ENCODE peak calls at places on chromosomes 7 and 10, in ten cellular contexts. B, A, U, L, W, T, S, P, I and E are unnamed samples.

GRCh38 chr10:34121974-34122282 is 693.2 kb downstream of the PARD3 start:
- DNase-seq in S (no peak), W (no peak), B (peak), I (no peak), P (no peak), A (no peak), T (peak), U (no peak), L (no peak), E (no peak)

GRCh38 chr10:91559750-91560149 is 73.1 kb downstream of the PPP1R3C start:
- DNase-seq in W (no peak), U (no peak), T (no peak), L (no peak), P (no peak), I (no peak), S (no peak), B (no peak), A (no peak), E (no peak)

GRCh38 chr7:114133717-114134116 is 214.9 kb upstream of the PPP1R3A start:
- DNase-seq in S (no peak), L (no peak), W (no peak), T (no peak), B (no peak), I (no peak), A (no peak), U (no peak), P (no peak), E (no peak)

GRCh38 chr7:79806161-79806734 is 328.4 kb upstream of the GNAI1 start:
- DNase-seq in B (peak), P (no peak), U (no peak), I (no peak), T (peak), A (no peak), S (no peak), L (no peak), W (no peak), E (no peak)

GRCh38 chr7:21782996-21783395 is 162.7 kb downstream of the CDCA7L start:
- DNase-seq in U (no peak), I (no peak), S (no peak), P (no peak), T (no peak), L (no peak), A (no peak), W (no peak), B (no peak), E (no peak)

GRCh38 chr7:50727072-50727471 is 55.6 kb downstream of the GRB10 start:
- DNase-seq in S (no peak), T (no peak), P (no peak), A (no peak), W (no peak), B (peak), U (no peak), I (no peak), L (no peak), E (no peak)

GRCh38 chr7:1297476-1297972 is 64.9 kb downstream of the UNCX start:
- DNase-seq in S (no peak), W (no peak), I (no peak), L (no peak), T (no peak), A (no peak), P (no peak), U (no peak), B (no peak), E (no peak)

GRCh38 chr10:68406111-68406814 is 814 bp downstream of the RUFY2 start:
- DNase-seq in P (peak), A (no peak), W (peak), I (peak), B (peak), U (peak), S (peak), T (peak), L (no peak), E (peak)

GRCh38 chr10:30445716-30446115 is 11.7 kb downstream of the MAP3K8 start:
- DNase-seq in S (no peak), I (no peak), T (peak), L (no peak), W (no peak), A (no peak), B (peak), P (peak), U (no peak), E (no peak)

GRCh38 chr10:57785546-57785945 is 482.1 kb downstream of the IPMK start:
- DNase-seq in W (no peak), L (no peak), B (no peak), S (no peak), T (no peak), P (no peak), U (no peak), A (no peak), I (peak), E (no peak)

GRCh38 chr7:91836065-91836368 is 44.5 kb downstream of the MTERF1 start:
- DNase-seq in L (no peak), S (no peak), A (no peak), P (no peak), U (no peak), I (no peak), T (no peak), B (peak), W (no peak), E (no peak)

GRCh38 chr10:84966708-84967441 is 638.5 kb downstream of the CCSER2 start:
- DNase-seq in W (no peak), I (no peak), A (no peak), U (no peak), P (no peak), L (no peak), T (no peak), S (no peak), B (no peak), E (no peak)

GRCh38 chr7:48139461-48139860 is 31.8 kb upstream of the ABCA13 start:
- DNase-seq in T (peak), U (no peak), S (no peak), B (peak), W (peak), I (peak), A (no peak), P (no peak), L (no peak), E (no peak)

GRCh38 chr7:32347244-32347828 is 142.8 kb downstream of the LSM5 start:
- DNase-seq in U (peak), P (no peak), I (peak), L (no peak), T (peak), B (no peak), S (peak), W (peak), A (no peak), E (peak)

GRCh38 chr7:80240265-80241025 is 105.8 kb downstream of the GNAI1 start:
- DNase-seq in S (no peak), P (no peak), B (peak), A (no peak), U (no peak), L (no peak), W (no peak), I (no peak), T (peak), E (no peak)

GRCh38 chr7:47536705-47537611 is 45.0 kb downstream of the TNS3 start:
- DNase-seq in A (no peak), U (no peak), W (no peak), S (peak), T (peak), I (peak), L (no peak), P (peak), B (peak), E (peak)

GRCh38 chr7:1678571-1679325 is 8.7 kb downstream of the ELFN1 start:
- DNase-seq in U (no peak), W (no peak), I (no peak), L (no peak), S (no peak), A (no peak), T (no peak), P (no peak), B (no peak), E (no peak)

GRCh38 chr7:143492043-143492471 is 14.4 kb downstream of the TAS2R41 start:
- DNase-seq in S (no peak), T (peak), W (peak), A (no peak), I (no peak), P (peak), L (no peak), B (peak), U (no peak), E (no peak)

GRCh38 chr7:11237742-11238141 is 264.1 kb downstream of the PHF14 start:
- DNase-seq in A (no peak), T (no peak), U (no peak), P (no peak), S (no peak), L (no peak), I (peak), W (no peak), B (no peak), E (no peak)

GRCh38 chr7:130814753-130815152 is 80.7 kb upstream of the KLF14 start:
- DNase-seq in B (peak), I (peak), P (no peak), A (no peak), L (no peak), W (peak), U (no peak), T (peak), S (no peak), E (peak)

GRCh38 chr7:103778929-103779328 is 210.5 kb downstream of the RELN start:
- DNase-seq in S (no peak), B (no peak), P (no peak), W (no peak), U (no peak), L (no peak), A (no peak), T (no peak), I (no peak), E (no peak)

GRCh38 chr7:67937717-67938191 is 941.1 kb downstream of the TYW1 start:
- DNase-seq in L (peak), S (no peak), P (peak), U (no peak), W (no peak), A (no peak), B (peak), T (peak), I (no peak), E (no peak)

GRCh38 chr7:69670701-69671100 is 72.4 kb downstream of the AUTS2 start:
- DNase-seq in A (no peak), L (no peak), B (no peak), P (no peak), I (no peak), S (no peak), U (no peak), W (no peak), T (peak), E (no peak)

GRCh38 chr7:106239406-106239805 is 45.4 kb downstream of the NAMPT start:
- DNase-seq in L (no peak), U (no peak), W (no peak), P (no peak), T (no peak), A (no peak), S (no peak), B (no peak), I (no peak), E (no peak)

GRCh38 chr10:26446258-26446657 is 8.1 kb downstream of the APBB1IP start:
- DNase-seq in P (no peak), W (no peak), S (no peak), U (no peak), T (no peak), A (no peak), L (no peak), B (no peak), I (no peak), E (no peak)

GRCh38 chr10:44415121-44415520 is 30.2 kb upstream of the CXCL12 start:
- DNase-seq in W (no peak), U (no peak), T (no peak), P (no peak), S (no peak), I (no peak), B (no peak), L (no peak), A (no peak), E (no peak)

GRCh38 chr10:22148956-22149355 is 68.9 kb downstream of the EBLN1 start:
- DNase-seq in A (no peak), I (no peak), T (peak), B (peak), S (no peak), U (no peak), L (no peak), P (no peak), W (no peak), E (no peak)

GRCh38 chr7:108497082-108497725 is 28.7 kb downstream of the PNPLA8 start:
- DNase-seq in L (no peak), I (peak), S (peak), P (no peak), W (peak), U (peak), B (peak), A (peak), T (peak), E (peak)

GRCh38 chr10:4545077-4545476 is 280.9 kb upstream of the AKR1E2 start:
- DNase-seq in S (no peak), B (no peak), U (no peak), A (no peak), P (peak), L (no peak), I (no peak), T (no peak), W (no peak), E (no peak)

GRCh38 chr7:1418505-1419309 is 40.6 kb downstream of the MICALL2 start:
- DNase-seq in S (no peak), W (peak), A (no peak), U (no peak), P (no peak), L (no peak), T (peak), B (peak), I (no peak), E (peak)

GRCh38 chr10:61923210-61924024 is 21.9 kb downstream of the ARID5B start:
- DNase-seq in L (no peak), S (no peak), T (peak), U (no peak), I (no peak), B (peak), A (no peak), P (no peak), W (no peak), E (no peak)

GRCh38 chr7:31825576-31825975 is 138.6 kb downstream of the PPP1R17 start:
- DNase-seq in B (no peak), L (no peak), T (no peak), A (no peak), S (no peak), P (no peak), W (no peak), I (no peak), U (no peak), E (no peak)

GRCh38 chr10:126110434-126110833 is 214.1 kb downstream of the FANK1 start:
- DNase-seq in A (no peak), B (peak), U (no peak), P (no peak), S (no peak), L (no peak), W (peak), T (peak), I (no peak), E (no peak)

GRCh38 chr10:30701471-30702173 is 72.1 kb upstream of the LYZL2 start:
- DNase-seq in W (peak), B (peak), I (peak), L (no peak), A (peak), P (no peak), S (no peak), T (peak), U (peak), E (peak)

DNA sequence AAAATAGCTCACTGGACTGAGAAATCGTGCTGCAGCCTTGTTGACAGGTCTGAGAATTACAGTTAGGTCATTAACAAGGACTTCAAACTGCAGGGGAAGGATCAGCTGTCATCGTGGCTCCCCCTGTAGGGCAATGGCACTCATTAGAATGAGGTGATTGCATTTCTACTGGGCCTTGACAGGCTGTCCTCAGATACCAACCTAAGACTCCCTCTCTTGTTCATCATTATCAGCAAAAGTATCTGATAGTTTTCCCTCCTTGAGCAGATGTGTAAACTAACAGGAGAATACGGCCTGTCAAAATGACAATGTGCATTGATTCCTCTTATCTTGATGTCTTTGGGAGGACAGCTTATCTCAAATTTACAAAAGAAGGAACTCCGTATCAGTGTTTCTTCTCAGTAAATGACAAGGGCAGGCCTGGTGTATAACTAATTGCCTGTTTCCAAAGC is 648.5 kb upstream of the LRRN3 start:
- DNase-seq in B (peak), S (no peak), L (no peak), P (no peak), I (peak), W (peak), U (peak), T (peak), A (no peak), E (peak)
- TF ChIP-seq CTCF in B (peak), S (no peak), L (no peak), P (peak), I (peak), W (peak), U (no peak), T (no peak), A (no peak), E (peak)

GRCh38 chr10:24872049-24872789 is 80.2 kb downstream of the PRTFDC1 start:
- DNase-seq in W (no peak), A (no peak), B (no peak), U (no peak), T (no peak), I (no peak), P (no peak), L (no peak), S (no peak), E (no peak)

GRCh38 chr10:24872790-24873182 is 79.6 kb downstream of the PRTFDC1 start:
- DNase-seq in L (no peak), P (no peak), I (no peak), S (no peak), W (no peak), T (no peak), A (no peak), U (no peak), B (no peak), E (no peak)

GRCh38 chr10:24874133-24874532 is 78.3 kb downstream of the PRTFDC1 start:
- DNase-seq in P (no peak), B (no peak), U (no peak), T (no peak), L (no peak), I (no peak), S (no peak), A (no peak), W (no peak), E (no peak)

GRCh38 chr10:24871501-24871900 is 80.9 kb downstream of the PRTFDC1 start:
- DNase-seq in L (no peak), S (no peak), W (no peak), B (no peak), U (no peak), I (no peak), A (no peak), P (no peak), T (no peak), E (no peak)

DNA sequence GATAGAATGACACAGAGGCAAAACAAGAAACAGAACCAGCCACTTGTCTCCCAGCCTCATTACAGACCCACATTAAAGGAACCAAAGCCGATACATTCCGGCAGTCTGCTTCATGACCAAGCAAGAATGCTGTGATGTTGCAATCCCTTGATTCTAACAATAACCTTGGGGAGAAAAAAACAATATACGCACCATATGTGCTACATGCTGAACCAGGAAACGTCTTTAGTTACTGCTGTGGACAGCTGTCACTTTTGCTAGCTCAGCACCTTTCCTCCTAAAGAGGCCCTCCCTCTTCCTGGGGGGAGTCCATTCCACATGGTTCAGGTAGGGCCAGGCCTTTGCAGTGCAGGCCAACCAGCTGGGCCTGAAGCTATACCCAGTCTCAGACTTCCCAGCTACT is 79.1 kb downstream of the PRTFDC1 start:
- DNase-seq in P (peak), B (peak), W (peak), U (no peak), T (peak), A (no peak), S (peak), I (no peak), L (no peak), E (no peak)
- TF ChIP-seq CTCF in P (no peak), B (no peak), W (no peak), U (no peak), T (no peak), A (no peak), S (no peak), I (no peak), L (no peak), E (no peak)

GRCh38 chr10:78972947-78973900 is 95.5 kb upstream of the ZMIZ1 start:
- DNase-seq in S (peak), W (peak), U (peak), T (peak), I (peak), L (peak), P (peak), B (peak), A (peak), E (peak)

GRCh38 chr10:78970261-78970660 is 98.5 kb upstream of the ZMIZ1 start:
- DNase-seq in L (no peak), U (no peak), B (no peak), I (no peak), A (no peak), P (no peak), T (no peak), S (no peak), W (no peak), E (no peak)

GRCh38 chr10:78972160-78972946 is 96.4 kb upstream of the ZMIZ1 start:
- DNase-seq in B (peak), I (peak), P (peak), U (no peak), W (peak), T (peak), L (peak), S (peak), A (no peak), E (no peak)

GRCh38 chr10:78969719-78970118 is 99.0 kb upstream of the ZMIZ1 start:
- DNase-seq in S (no peak), T (no peak), L (no peak), W (no peak), U (no peak), I (no peak), P (no peak), A (no peak), B (no peak), E (no peak)

DNA sequence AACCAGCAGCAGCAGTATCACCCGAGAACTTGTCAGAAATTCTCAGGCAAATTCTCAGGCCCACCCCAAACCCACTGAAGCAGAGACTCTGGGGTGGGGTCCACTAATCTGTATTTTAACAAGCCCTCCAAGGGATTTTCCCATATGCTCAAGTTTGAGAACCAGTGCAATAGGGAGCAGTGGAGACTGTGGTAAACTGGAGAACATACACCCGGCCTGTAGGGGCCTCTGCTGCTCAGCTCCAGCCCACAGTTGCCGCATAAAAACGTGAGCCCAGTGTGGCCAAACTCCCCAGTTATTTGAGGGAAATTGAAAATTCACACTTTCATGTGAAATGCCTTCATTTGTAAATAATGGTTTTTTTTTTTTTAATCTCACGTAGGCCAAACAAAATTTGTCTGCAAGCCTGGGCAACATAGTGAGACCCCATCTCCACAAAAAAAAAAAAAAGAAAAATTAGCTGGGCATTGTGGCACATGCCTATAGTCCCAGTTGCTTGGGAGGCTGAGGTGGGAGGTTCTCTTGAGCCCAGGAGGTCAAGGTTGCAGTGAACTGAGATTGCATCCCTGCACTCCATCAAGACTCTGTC is 97.6 kb upstream of the ZMIZ1 start:
- DNase-seq in A (no peak), P (no peak), B (no peak), U (no peak), T (no peak), S (no peak), L (no peak), I (no peak), W (no peak), E (no peak)
- TF ChIP-seq CTCF in A (no peak), P (peak), B (peak), U (no peak), T (no peak), S (no peak), L (no peak), I (no peak), W (no peak), E (no peak)

DNA sequence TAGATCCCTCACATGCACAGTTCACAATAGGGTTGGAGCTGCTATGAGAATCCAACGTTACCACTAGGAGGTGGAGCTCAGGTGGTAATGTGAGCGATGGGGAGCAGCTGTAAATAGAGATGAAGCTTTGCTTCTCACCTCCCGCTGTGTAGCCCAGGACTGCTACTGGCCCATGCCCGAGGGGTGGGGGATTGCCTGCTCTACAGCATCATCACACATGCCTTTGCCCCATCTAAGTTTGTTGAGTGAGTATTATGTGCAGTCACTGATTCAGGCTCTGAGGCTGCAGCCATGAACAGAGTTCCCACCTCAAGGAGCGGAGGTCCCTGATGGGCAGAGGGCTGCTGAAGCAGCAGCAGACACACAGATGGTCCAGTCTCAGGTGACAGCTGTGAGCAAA is 94.1 kb downstream of the CHST15 start:
- DNase-seq in A (no peak), U (no peak), L (no peak), W (no peak), B (no peak), I (no peak), P (no peak), T (no peak), S (no peak), E (no peak)
- TF ChIP-seq CTCF in A (no peak), U (no peak), L (no peak), W (no peak), B (no peak), I (no peak), P (no peak), T (no peak), S (no peak), E (no peak)

GRCh38 chr7:7761340-7761973 is 43.0 kb upstream of the RPA3 start:
- DNase-seq in L (no peak), P (peak), U (peak), T (peak), S (no peak), B (peak), W (peak), I (no peak), A (no peak), E (no peak)
- TF ChIP-seq CTCF in L (peak), P (peak), U (no peak), T (peak), S (peak), B (peak), W (no peak), I (no peak), A (peak), E (peak)